ENCODE peak calls at places on chromosome X, in four cellular contexts. Q is Peyer's patch, N is endothelial cell, C is HCT116. W is an unnamed sample.

GRCh38 chrX:21756785-21757529 is 959 bp downstream of the SMPX start:
- DNase-seq in C (no peak), N (no peak), Q (no peak), W (no peak)

GRCh38 chrX:8988456-8988855 is 45.5 kb downstream of the FAM9B start:
- DNase-seq in Q (no peak), C (no peak), N (no peak), W (no peak)

GRCh38 chrX:68883800-68884199 is 55.0 kb downstream of the EFNB1 start:
- DNase-seq in Q (no peak), C (no peak), N (no peak), W (no peak)

GRCh38 chrX:103464071-103464773 is 55.1 kb downstream of the RAB40A start:
- DNase-seq in Q (no peak), C (peak; percentile 8), N (peak; percentile 22), W (no peak)

GRCh38 chrX:41909068-41909467 is 14.3 kb downstream of the CASK start:
- DNase-seq in N (no peak), C (no peak), Q (peak; percentile 48), W (no peak)

GRCh38 chrX:8548446-8548845 is 83.8 kb downstream of the VCX3B start:
- DNase-seq in C (no peak), N (no peak), Q (no peak), W (no peak)

GRCh38 chrX:44828008-44828605 is 15.7 kb upstream of the DUSP21 start:
- DNase-seq in Q (peak; percentile 61), C (peak; percentile 10), N (no peak), W (no peak)

GRCh38 chrX:64580035-64580434 is 184.8 kb upstream of the MTMR8 start:
- DNase-seq in C (no peak), Q (no peak), N (no peak), W (no peak)

GRCh38 chrX:125507119-125507518 is 187.4 kb downstream of the TEX13C start:
- DNase-seq in N (no peak), C (no peak), Q (no peak), W (no peak)

GRCh38 chrX:36462142-36462541 is 542.6 kb downstream of the CFAP47 start:
- DNase-seq in N (no peak), C (no peak), Q (no peak), W (no peak)

GRCh38 chrX:130179170-130179569 is 7.4 kb downstream of the RAB33A start:
- DNase-seq in N (no peak), Q (no peak), C (no peak), W (peak; percentile 11)

GRCh38 chrX:10482262-10482661 is 138.1 kb downstream of the MID1 start:
- DNase-seq in C (no peak), N (no peak), Q (no peak), W (no peak)

GRCh38 chrX:40922307-40922706 is 162.9 kb upstream of the USP9X start:
- DNase-seq in C (peak; percentile 56), Q (no peak), N (no peak), W (no peak)

GRCh38 chrX:41796050-41796449 is 72.1 kb downstream of the GPR82 start:
- DNase-seq in N (no peak), C (no peak), Q (no peak), W (no peak)

GRCh38 chrX:45196701-45197100 is 4.0 kb downstream of the DIPK2B start:
- DNase-seq in N (no peak), C (no peak), Q (no peak), W (no peak)

GRCh38 chrX:74593593-74593992 is 20.8 kb downstream of the RLIM start:
- DNase-seq in C (no peak), N (no peak), Q (no peak), W (no peak)

GRCh38 chrX:47297874-47298273 is 65.1 kb downstream of the USP11 start:
- DNase-seq in Q (no peak), N (no peak), C (peak; percentile 23), W (peak; percentile 68)

GRCh38 chrX:150058728-150059127 is 120.4 kb upstream of the EOLA2 start:
- DNase-seq in N (no peak), C (no peak), Q (no peak), W (no peak)

GRCh38 chrX:47570794-47571193 is 9.8 kb downstream of the ARAF start:
- DNase-seq in C (no peak), N (no peak), Q (no peak), W (no peak)

GRCh38 chrX:41779058-41779564 is 55.1 kb downstream of the GPR82 start:
- DNase-seq in Q (no peak), N (no peak), C (peak; percentile 47), W (no peak)

GRCh38 chrX:10399152-10399741 is 221.1 kb downstream of the MID1 start:
- DNase-seq in N (no peak), C (no peak), Q (no peak), W (no peak)

GRCh38 chrX:101550362-101550761 is at the start of gene ARMCX1:
- DNase-seq in N (peak; percentile 45), Q (peak; percentile 69), C (no peak), W (peak; percentile 52)

GRCh38 chrX:1336331-1337143 is at the start of gene IL3RA:
- DNase-seq in N (no peak), C (no peak), Q (peak; percentile 57), W (peak; percentile 49)

GRCh38 chrX:74104356-74105065 is 199.5 kb upstream of the ZCCHC13 start:
- DNase-seq in N (no peak), Q (no peak), C (peak; percentile 4), W (no peak)

GRCh38 chrX:53281321-53281822 is at the start of gene IQSEC2:
- DNase-seq in Q (peak; percentile 87), C (peak; percentile 48), N (peak; percentile 16), W (peak; percentile 87)

GRCh38 chrX:1928805-1929204 is 313.9 kb downstream of the ASMT start:
- DNase-seq in N (no peak), C (no peak), Q (no peak), W (no peak)

GRCh38 chrX:133561251-133561650 is 146.0 kb upstream of the GPC4 start:
- DNase-seq in C (no peak), Q (no peak), N (no peak), W (no peak)

GRCh38 chrX:71100581-71101505 is 5.2 kb downstream of the FOXO4 start:
- DNase-seq in C (no peak), N (no peak), Q (peak; percentile 39), W (no peak)
- TF ChIP-seq CTCF in C (no peak), N (peak; percentile 24), Q (no peak), W (no peak)

DNA sequence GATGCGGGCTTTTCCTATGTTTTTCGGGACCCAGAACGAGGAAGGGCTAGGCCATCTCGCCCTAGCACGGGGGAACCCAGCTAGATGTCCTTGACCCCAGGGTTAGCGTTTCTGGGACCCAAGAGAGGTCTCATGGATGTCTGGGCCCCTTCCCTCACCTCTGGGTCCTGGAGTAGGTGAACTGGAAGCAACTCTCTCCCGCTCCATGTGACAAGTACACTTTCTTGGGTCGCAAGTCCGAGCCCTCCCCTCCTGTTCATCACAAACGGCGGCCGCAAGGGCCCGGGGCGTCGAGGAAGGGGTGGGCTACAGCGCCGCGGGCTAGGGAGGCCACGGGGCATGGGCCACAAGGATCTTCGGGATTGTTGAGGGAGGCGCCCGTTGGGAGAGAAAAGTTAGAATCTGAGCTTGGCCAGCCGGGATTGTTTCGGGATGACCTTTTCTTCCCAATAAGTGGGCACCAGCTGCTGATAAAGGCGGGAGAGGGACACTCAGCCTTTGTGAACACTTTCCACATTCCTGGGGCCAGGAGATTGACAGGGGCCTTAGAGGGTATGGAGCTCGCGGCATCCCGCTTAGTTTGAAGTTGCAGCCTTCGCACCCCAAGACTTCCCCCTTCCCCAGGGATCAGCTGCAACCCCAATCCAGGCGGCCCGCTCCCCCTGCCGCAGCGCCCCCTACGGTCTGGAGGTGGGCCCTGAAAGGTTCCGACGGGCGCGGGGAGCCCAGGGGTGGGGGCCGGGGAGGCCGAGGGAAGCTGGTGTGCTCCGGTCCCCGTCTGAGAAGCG is 137.0 kb upstream of the ZIC3 start:
- DNase-seq in N (peak; percentile 42), Q (no peak), C (no peak), W (no peak)
- TF ChIP-seq CTCF in N (no peak), Q (no peak), C (no peak), W (no peak)

GRCh38 chrX:107736781-107737531 is 38.6 kb downstream of the TSC22D3 start:
- DNase-seq in N (no peak), Q (no peak), C (no peak), W (no peak)

GRCh38 chrX:107739541-107739940 is 36.0 kb downstream of the TSC22D3 start:
- DNase-seq in Q (no peak), N (no peak), C (no peak), W (no peak)

GRCh38 chrX:107741318-107741813 is 34.2 kb downstream of the TSC22D3 start:
- DNase-seq in N (no peak), C (no peak), Q (no peak), W (no peak)

GRCh38 chrX:107738768-107739167 is 36.8 kb downstream of the TSC22D3 start:
- DNase-seq in C (no peak), N (no peak), Q (no peak), W (no peak)

DNA sequence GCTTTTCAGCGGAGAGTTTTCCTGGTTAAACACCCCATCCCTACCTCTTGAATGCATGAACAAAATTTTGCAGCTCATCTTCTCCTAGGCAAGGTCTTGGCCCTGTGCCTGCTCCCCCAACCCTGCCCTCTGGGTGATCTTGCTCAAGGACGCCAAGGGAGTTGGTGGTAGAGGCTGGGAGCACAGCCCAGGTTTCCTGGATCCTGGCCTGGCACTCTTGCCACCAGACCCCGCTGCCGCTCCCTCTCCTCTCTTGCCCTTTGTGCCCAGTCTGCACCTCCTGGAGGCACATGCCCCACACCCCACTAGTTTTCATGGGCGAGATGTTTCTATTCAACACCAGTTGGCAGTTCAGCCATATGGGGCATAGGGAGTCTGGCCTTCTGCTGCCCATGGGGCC is 37.3 kb downstream of the TSC22D3 start:
- DNase-seq in N (no peak), C (no peak), Q (no peak), W (no peak)
- TF ChIP-seq CTCF in N (no peak), C (no peak), Q (no peak), W (no peak)

DNA sequence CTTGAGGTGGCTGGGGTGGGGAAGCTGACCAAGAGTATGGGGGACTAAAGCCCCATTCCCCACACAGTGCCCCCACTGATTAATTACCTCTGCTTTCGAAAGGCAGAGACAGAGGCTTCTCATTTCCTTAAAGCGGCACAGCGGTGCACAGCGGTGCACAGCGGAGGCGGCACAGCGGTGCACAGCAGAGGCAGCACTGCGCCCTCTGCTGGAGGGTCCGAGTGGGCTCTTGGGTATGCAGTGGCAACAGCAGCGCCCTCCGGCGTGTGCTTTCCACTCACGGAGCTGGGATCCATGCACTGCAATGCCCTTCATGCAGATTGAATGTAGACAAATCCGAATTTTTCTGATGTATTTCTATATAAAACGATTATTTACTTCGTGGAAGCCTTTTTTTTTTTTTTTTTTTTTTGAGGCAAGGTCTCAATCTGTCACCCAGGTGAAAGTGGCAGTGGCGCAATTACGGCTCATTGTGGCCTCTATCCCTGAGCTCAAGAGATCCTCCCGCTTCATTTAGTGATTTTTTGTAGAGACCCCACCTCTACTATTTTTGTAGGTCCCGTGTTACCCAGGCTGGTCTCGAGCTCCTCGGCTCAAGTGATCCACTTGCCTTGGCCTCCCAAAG is 19.7 kb upstream of the PRPS2 start:
- DNase-seq in C (peak; percentile 44), N (peak; percentile 63), Q (peak; percentile 84), W (peak; percentile 32)
- TF ChIP-seq CTCF in C (peak; percentile 79), N (peak; percentile 61), Q (peak; percentile 60), W (peak; percentile 45)

GRCh38 chrX:71558920-71559319 is 19.3 kb upstream of the GCNA start:
- DNase-seq in Q (no peak), C (no peak), N (no peak), W (no peak)

GRCh38 chrX:71565634-71566033 is 12.6 kb upstream of the GCNA start:
- DNase-seq in N (no peak), C (no peak), Q (no peak), W (no peak)

DNA sequence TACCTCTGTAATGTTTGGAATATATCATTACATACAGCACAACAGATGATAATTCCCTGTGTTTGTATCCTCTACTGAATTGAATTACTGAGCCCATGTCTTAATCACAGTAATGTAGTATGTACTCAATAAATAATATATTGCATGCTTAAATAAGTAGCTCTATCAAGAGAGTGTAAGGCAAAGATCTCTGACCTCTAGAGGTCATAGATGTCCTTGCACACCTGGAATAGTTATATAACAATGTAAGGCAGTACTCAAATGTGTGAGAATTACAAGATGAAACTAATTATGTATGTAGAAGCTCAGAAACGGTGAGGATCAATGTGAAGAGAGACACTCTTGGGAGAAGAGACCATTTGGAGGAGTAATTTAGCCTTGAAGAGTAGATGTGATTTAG is 14.3 kb upstream of the GCNA start:
- DNase-seq in Q (no peak), C (no peak), N (no peak), W (no peak)
- TF ChIP-seq CTCF in Q (no peak), C (no peak), N (no peak), W (no peak)

W was measured in lung.